ENCODE peak calls at places on chromosome 14, in six cellular contexts. H, M, Z, G, J and K are unnamed samples.

GRCh38 chr14:53849549-53849948 is 107.1 kb downstream of the BMP4 start:
- DNase-seq in G (no peak), H (no peak), J (no peak), M (no peak), Z (no peak), K (no peak)

GRCh38 chr14:56002316-56002715 is 115.9 kb upstream of the PELI2 start:
- DNase-seq in G (no peak), H (no peak), Z (peak), J (no peak), M (no peak), K (no peak)

GRCh38 chr14:77505031-77505430 is 6.4 kb upstream of the ISM2 start:
- DNase-seq in M (no peak), J (no peak), H (no peak), Z (no peak), G (no peak), K (no peak)

GRCh38 chr14:87449016-87449415 is 544.0 kb downstream of the GALC start:
- DNase-seq in Z (no peak), J (no peak), M (peak), G (no peak), H (no peak), K (no peak)

GRCh38 chr14:92726135-92726932 is 22.1 kb downstream of the LGMN start:
- DNase-seq in M (no peak), J (no peak), Z (peak), G (no peak), H (no peak), K (peak)

GRCh38 chr14:69345402-69345801 is 52.7 kb downstream of the ERH start:
- DNase-seq in H (no peak), Z (no peak), M (no peak), G (no peak), J (no peak), K (no peak)

GRCh38 chr14:104005489-104005888 is 63.2 kb upstream of the RD3L start:
- DNase-seq in G (no peak), H (no peak), Z (no peak), M (no peak), J (no peak), K (no peak)

GRCh38 chr14:70339970-70340369 is 19.5 kb downstream of the COX16 start:
- DNase-seq in H (no peak), G (no peak), M (no peak), Z (no peak), J (no peak), K (no peak)

GRCh38 chr14:92529895-92530294 is 16.3 kb downstream of the RIN3 start:
- DNase-seq in H (no peak), J (no peak), M (no peak), Z (no peak), G (no peak), K (no peak)

GRCh38 chr14:96272777-96273471 is 16.9 kb downstream of the BDKRB1 start:
- DNase-seq in H (no peak), J (no peak), Z (no peak), M (no peak), G (no peak), K (no peak)

GRCh38 chr14:70515796-70516195 is 19.0 kb downstream of the ADAM20 start:
- DNase-seq in H (no peak), M (no peak), J (no peak), Z (no peak), G (no peak), K (no peak)

GRCh38 chr14:32559595-32559994 is 230.5 kb downstream of the AKAP6 start:
- DNase-seq in J (no peak), G (no peak), M (no peak), Z (peak), H (no peak), K (no peak)

GRCh38 chr14:94717808-94718207 is 52.1 kb downstream of the GSC start:
- DNase-seq in G (no peak), H (no peak), M (no peak), Z (peak), J (no peak), K (no peak)

GRCh38 chr14:49997991-49998390 is 105.1 kb downstream of the ARF6 start:
- DNase-seq in M (no peak), G (no peak), H (no peak), J (no peak), Z (no peak), K (no peak)

GRCh38 chr14:54674342-54674741 is 107.4 kb downstream of the SAMD4A start:
- DNase-seq in H (no peak), M (no peak), J (no peak), Z (no peak), G (no peak), K (no peak)

GRCh38 chr14:67151082-67151666 is 38.1 kb upstream of the GARIN2 start:
- DNase-seq in M (no peak), H (no peak), Z (peak), G (no peak), J (no peak), K (no peak)

GRCh38 chr14:56471056-56471455 is 108.5 kb upstream of the TMEM260 start:
- DNase-seq in J (no peak), Z (no peak), H (no peak), G (no peak), M (no peak), K (no peak)

GRCh38 chr14:52052289-52052943 is 16.4 kb downstream of the NID2 start:
- DNase-seq in Z (peak), M (no peak), G (no peak), H (no peak), J (no peak), K (peak)

GRCh38 chr14:75979071-75979571 is 2.7 kb downstream of the TGFB3 start:
- DNase-seq in J (no peak), H (peak), G (no peak), M (peak), Z (peak), K (no peak)

GRCh38 chr14:100149789-100150611 is 9.4 kb downstream of the DEGS2 start:
- DNase-seq in H (no peak), M (peak), G (no peak), J (no peak), Z (no peak), K (peak)

GRCh38 chr14:67050892-67051291 is 138.3 kb upstream of the GARIN2 start:
- DNase-seq in H (no peak), G (no peak), J (no peak), M (no peak), Z (no peak), K (no peak)